ENCODE peak calls at places on chromosomes 13 and 19, in nine cellular contexts. One of them, this sample, is unnamed.

GRCh38 chr13:91169641-91170040 is 177.8 kb upstream of the MIR17HG start:
- DNase-seq in AG09319: no peak
- DNase-seq in MM.1S: no peak
- DNase-seq in epithelial cell of esophagus: no peak
- DNase-seq in psoas muscle: no peak
- DNase-seq in right atrium auricular region: no peak
- DNase-seq in lower lobe of right lung: no peak
- DNase-seq in RWPE1: no peak
- DNase-seq in lung: no peak
- DNase-seq in this sample: no peak

GRCh38 chr13:23859455-23859854 is 29.7 kb downstream of the MIPEP start:
- DNase-seq in AG09319: no peak
- DNase-seq in MM.1S: no peak
- DNase-seq in epithelial cell of esophagus: peak; percentile 46
- DNase-seq in psoas muscle: no peak
- DNase-seq in right atrium auricular region: no peak
- DNase-seq in lower lobe of right lung: no peak
- DNase-seq in RWPE1: no peak
- DNase-seq in lung: no peak
- DNase-seq in this sample: no peak

GRCh38 chr13:39967199-39967959 is 311.9 kb downstream of the COG6 start:
- DNase-seq in AG09319: no peak
- DNase-seq in MM.1S: no peak
- DNase-seq in epithelial cell of esophagus: peak; percentile 35
- DNase-seq in psoas muscle: no peak
- DNase-seq in right atrium auricular region: no peak
- DNase-seq in lower lobe of right lung: no peak
- DNase-seq in RWPE1: no peak
- DNase-seq in lung: no peak
- DNase-seq in this sample: no peak

GRCh38 chr13:40232321-40232720 is 434.1 kb downstream of the FOXO1 start:
- DNase-seq in AG09319: no peak
- DNase-seq in MM.1S: no peak
- DNase-seq in epithelial cell of esophagus: no peak
- DNase-seq in psoas muscle: no peak
- DNase-seq in right atrium auricular region: no peak
- DNase-seq in lower lobe of right lung: no peak
- DNase-seq in RWPE1: no peak
- DNase-seq in lung: no peak
- DNase-seq in this sample: no peak

GRCh38 chr19:51824603-51825002 is 29.6 kb downstream of the FPR3 start:
- DNase-seq in AG09319: no peak
- DNase-seq in MM.1S: no peak
- DNase-seq in epithelial cell of esophagus: no peak
- DNase-seq in psoas muscle: no peak
- DNase-seq in right atrium auricular region: no peak
- DNase-seq in lower lobe of right lung: no peak
- DNase-seq in RWPE1: no peak
- DNase-seq in lung: no peak
- DNase-seq in this sample: no peak

GRCh38 chr19:39599116-39599515 is 3.2 kb upstream of the LGALS13 start:
- DNase-seq in AG09319: no peak
- DNase-seq in MM.1S: peak; percentile 45
- DNase-seq in epithelial cell of esophagus: peak; percentile 48
- DNase-seq in psoas muscle: no peak
- DNase-seq in right atrium auricular region: no peak
- DNase-seq in lower lobe of right lung: no peak
- DNase-seq in RWPE1: peak; percentile 16
- DNase-seq in lung: no peak
- DNase-seq in this sample: no peak

GRCh38 chr19:53597023-53597422 is 34.8 kb upstream of the DPRX start:
- DNase-seq in AG09319: no peak
- DNase-seq in MM.1S: no peak
- DNase-seq in epithelial cell of esophagus: peak; percentile 67
- DNase-seq in psoas muscle: no peak
- DNase-seq in right atrium auricular region: no peak
- DNase-seq in lower lobe of right lung: no peak
- DNase-seq in RWPE1: no peak
- DNase-seq in lung: no peak
- DNase-seq in this sample: no peak

GRCh38 chr13:27964741-27965323 is 4.3 kb downstream of the CDX2 start:
- DNase-seq in AG09319: no peak
- DNase-seq in MM.1S: no peak
- DNase-seq in epithelial cell of esophagus: no peak
- DNase-seq in psoas muscle: no peak
- DNase-seq in right atrium auricular region: no peak
- DNase-seq in lower lobe of right lung: no peak
- DNase-seq in RWPE1: no peak
- DNase-seq in lung: no peak
- DNase-seq in this sample: no peak

GRCh38 chr13:109389892-109390345 is 396.5 kb downstream of the IRS2 start:
- DNase-seq in AG09319: no peak
- DNase-seq in MM.1S: no peak
- DNase-seq in epithelial cell of esophagus: peak; percentile 33
- DNase-seq in psoas muscle: no peak
- DNase-seq in right atrium auricular region: peak; percentile 57
- DNase-seq in lower lobe of right lung: no peak
- DNase-seq in RWPE1: no peak
- DNase-seq in lung: no peak
- DNase-seq in this sample: no peak

GRCh38 chr13:79226938-79227337 is 179.1 kb downstream of the RBM26 start:
- DNase-seq in AG09319: no peak
- DNase-seq in MM.1S: no peak
- DNase-seq in epithelial cell of esophagus: no peak
- DNase-seq in psoas muscle: no peak
- DNase-seq in right atrium auricular region: no peak
- DNase-seq in lower lobe of right lung: no peak
- DNase-seq in RWPE1: no peak
- DNase-seq in lung: no peak
- DNase-seq in this sample: no peak
- TF ChIP-seq CTCF in AG09319: no peak
- TF ChIP-seq CTCF in MM.1S: no peak
- TF ChIP-seq CTCF in epithelial cell of esophagus: no peak
- TF ChIP-seq CTCF in psoas muscle: no peak
- TF ChIP-seq CTCF in right atrium auricular region: no peak
- TF ChIP-seq CTCF in lower lobe of right lung: no peak
- TF ChIP-seq CTCF in RWPE1: no peak
- TF ChIP-seq CTCF in lung: no peak
- TF ChIP-seq CTCF in this sample: no peak

GRCh38 chr19:29845576-29846176 is 33.9 kb downstream of the CCNE1 start:
- DNase-seq in AG09319: no peak
- DNase-seq in MM.1S: no peak
- DNase-seq in epithelial cell of esophagus: peak; percentile 37
- DNase-seq in psoas muscle: no peak
- DNase-seq in right atrium auricular region: no peak
- DNase-seq in lower lobe of right lung: no peak
- DNase-seq in RWPE1: no peak
- DNase-seq in lung: no peak
- DNase-seq in this sample: no peak
- TF ChIP-seq CTCF in AG09319: no peak
- TF ChIP-seq CTCF in MM.1S: no peak
- TF ChIP-seq CTCF in epithelial cell of esophagus: no peak
- TF ChIP-seq CTCF in psoas muscle: no peak
- TF ChIP-seq CTCF in right atrium auricular region: no peak
- TF ChIP-seq CTCF in lower lobe of right lung: no peak
- TF ChIP-seq CTCF in RWPE1: no peak
- TF ChIP-seq CTCF in lung: no peak
- TF ChIP-seq CTCF in this sample: no peak

GRCh38 chr13:44819245-44819644 is 170.0 kb downstream of the NUFIP1 start:
- DNase-seq in AG09319: no peak
- DNase-seq in MM.1S: no peak
- DNase-seq in epithelial cell of esophagus: peak; percentile 81
- DNase-seq in psoas muscle: no peak
- DNase-seq in right atrium auricular region: no peak
- DNase-seq in lower lobe of right lung: no peak
- DNase-seq in RWPE1: peak; percentile 85
- DNase-seq in lung: no peak
- DNase-seq in this sample: no peak

GRCh38 chr13:44818016-44818415 is 171.3 kb downstream of the NUFIP1 start:
- DNase-seq in AG09319: no peak
- DNase-seq in MM.1S: no peak
- DNase-seq in epithelial cell of esophagus: no peak
- DNase-seq in psoas muscle: no peak
- DNase-seq in right atrium auricular region: no peak
- DNase-seq in lower lobe of right lung: no peak
- DNase-seq in RWPE1: no peak
- DNase-seq in lung: no peak
- DNase-seq in this sample: no peak

GRCh38 chr13:44819762-44820161 is 169.5 kb downstream of the NUFIP1 start:
- DNase-seq in AG09319: no peak
- DNase-seq in MM.1S: no peak
- DNase-seq in epithelial cell of esophagus: no peak
- DNase-seq in psoas muscle: no peak
- DNase-seq in right atrium auricular region: no peak
- DNase-seq in lower lobe of right lung: no peak
- DNase-seq in RWPE1: no peak
- DNase-seq in lung: no peak
- DNase-seq in this sample: no peak

GRCh38 chr13:44816701-44817684 is 172.3 kb downstream of the NUFIP1 start:
- DNase-seq in AG09319: no peak
- DNase-seq in MM.1S: no peak
- DNase-seq in epithelial cell of esophagus: peak; percentile 57
- DNase-seq in psoas muscle: no peak
- DNase-seq in right atrium auricular region: no peak
- DNase-seq in lower lobe of right lung: no peak
- DNase-seq in RWPE1: peak; percentile 40
- DNase-seq in lung: no peak
- DNase-seq in this sample: no peak

GRCh38 chr13:44818428-44818827 is 170.8 kb downstream of the NUFIP1 start:
- DNase-seq in AG09319: no peak
- DNase-seq in MM.1S: no peak
- DNase-seq in epithelial cell of esophagus: peak; percentile 48
- DNase-seq in psoas muscle: no peak
- DNase-seq in right atrium auricular region: no peak
- DNase-seq in lower lobe of right lung: no peak
- DNase-seq in RWPE1: peak; percentile 24
- DNase-seq in lung: no peak
- DNase-seq in this sample: no peak
- TF ChIP-seq CTCF in AG09319: no peak
- TF ChIP-seq CTCF in MM.1S: no peak
- TF ChIP-seq CTCF in epithelial cell of esophagus: peak; percentile 28
- TF ChIP-seq CTCF in psoas muscle: no peak
- TF ChIP-seq CTCF in right atrium auricular region: no peak
- TF ChIP-seq CTCF in lower lobe of right lung: no peak
- TF ChIP-seq CTCF in RWPE1: no peak
- TF ChIP-seq CTCF in lung: no peak
- TF ChIP-seq CTCF in this sample: no peak

GRCh38 chr19:8528500-8528899 is 14.5 kb upstream of the ZNF414 start:
- DNase-seq in AG09319: no peak
- DNase-seq in MM.1S: no peak
- DNase-seq in epithelial cell of esophagus: no peak
- DNase-seq in psoas muscle: no peak
- DNase-seq in right atrium auricular region: no peak
- DNase-seq in lower lobe of right lung: no peak
- DNase-seq in RWPE1: no peak
- DNase-seq in lung: no peak
- DNase-seq in this sample: no peak

GRCh38 chr19:8530061-8530679 is 16.2 kb upstream of the ZNF414 start:
- DNase-seq in AG09319: no peak
- DNase-seq in MM.1S: no peak
- DNase-seq in epithelial cell of esophagus: no peak
- DNase-seq in psoas muscle: no peak
- DNase-seq in right atrium auricular region: no peak
- DNase-seq in lower lobe of right lung: no peak
- DNase-seq in RWPE1: no peak
- DNase-seq in lung: no peak
- DNase-seq in this sample: no peak

GRCh38 chr19:8529369-8530006 is 15.5 kb upstream of the ZNF414 start:
- DNase-seq in AG09319: no peak
- DNase-seq in MM.1S: no peak
- DNase-seq in epithelial cell of esophagus: no peak
- DNase-seq in psoas muscle: no peak
- DNase-seq in right atrium auricular region: no peak
- DNase-seq in lower lobe of right lung: no peak
- DNase-seq in RWPE1: no peak
- DNase-seq in lung: no peak
- DNase-seq in this sample: no peak

GRCh38 chr19:8526345-8527062 is 12.5 kb upstream of the ZNF414 start:
- DNase-seq in AG09319: peak; percentile 78
- DNase-seq in MM.1S: peak; percentile 73
- DNase-seq in epithelial cell of esophagus: peak; percentile 69
- DNase-seq in psoas muscle: peak; percentile 88
- DNase-seq in right atrium auricular region: peak; percentile 92
- DNase-seq in lower lobe of right lung: peak; percentile 89
- DNase-seq in RWPE1: peak; percentile 77
- DNase-seq in lung: peak; percentile 92
- DNase-seq in this sample: peak; percentile 86

GRCh38 chr19:8525401-8525684 is 11.4 kb upstream of the ZNF414 start:
- DNase-seq in AG09319: no peak
- DNase-seq in MM.1S: no peak
- DNase-seq in epithelial cell of esophagus: no peak
- DNase-seq in psoas muscle: no peak
- DNase-seq in right atrium auricular region: no peak
- DNase-seq in lower lobe of right lung: no peak
- DNase-seq in RWPE1: no peak
- DNase-seq in lung: no peak
- DNase-seq in this sample: no peak
- TF ChIP-seq CTCF in AG09319: peak; percentile 27
- TF ChIP-seq CTCF in MM.1S: peak; percentile 20
- TF ChIP-seq CTCF in epithelial cell of esophagus: no peak
- TF ChIP-seq CTCF in psoas muscle: peak; percentile 12
- TF ChIP-seq CTCF in right atrium auricular region: no peak
- TF ChIP-seq CTCF in lower lobe of right lung: peak; percentile 30
- TF ChIP-seq CTCF in RWPE1: no peak
- TF ChIP-seq CTCF in lung: no peak
- TF ChIP-seq CTCF in this sample: no peak